ENCODE peak calls at places on chromosomes 1 and 21, in ten cellular contexts. One of them, this sample, is unnamed.

GRCh38 chr1:184622136-184622823 is 132.4 kb downstream of the EDEM3 start:
- DNase-seq in lung: peak
- DNase-seq in AG04450: peak
- DNase-seq in CD8-positive, alpha-beta T cell: no peak
- DNase-seq in heart left ventricle: peak
- DNase-seq in body of pancreas: peak
- DNase-seq in uterus: peak
- DNase-seq in A673: peak
- DNase-seq in lower lobe of right lung: no peak
- DNase-seq in left ventricle myocardium inferior: peak
- DNase-seq in this sample: peak

GRCh38 chr1:114081145-114082046 is 72.3 kb downstream of the SYT6 start:
- DNase-seq in lung: no peak
- DNase-seq in AG04450: no peak
- DNase-seq in A673: peak
- DNase-seq in heart left ventricle: peak
- DNase-seq in lower lobe of right lung: no peak
- DNase-seq in CD8-positive, alpha-beta T cell: no peak
- DNase-seq in uterus: no peak
- DNase-seq in body of pancreas: no peak
- DNase-seq in left ventricle myocardium inferior: no peak
- DNase-seq in this sample: no peak

GRCh38 chr1:211822677-211823426 is 7.7 kb downstream of the LPGAT1 start:
- DNase-seq in left ventricle myocardium inferior: no peak
- DNase-seq in lung: no peak
- DNase-seq in heart left ventricle: no peak
- DNase-seq in lower lobe of right lung: no peak
- DNase-seq in A673: no peak
- DNase-seq in AG04450: no peak
- DNase-seq in uterus: no peak
- DNase-seq in CD8-positive, alpha-beta T cell: no peak
- DNase-seq in body of pancreas: no peak
- DNase-seq in this sample: no peak

GRCh38 chr1:235060607-235061470 is 67.8 kb downstream of the TOMM20 start:
- DNase-seq in left ventricle myocardium inferior: peak
- DNase-seq in CD8-positive, alpha-beta T cell: no peak
- DNase-seq in AG04450: no peak
- DNase-seq in lower lobe of right lung: peak
- DNase-seq in heart left ventricle: no peak
- DNase-seq in uterus: no peak
- DNase-seq in body of pancreas: peak
- DNase-seq in lung: no peak
- DNase-seq in A673: no peak
- DNase-seq in this sample: no peak

GRCh38 chr1:219144659-219145313 is 28.9 kb upstream of the LYPLAL1 start:
- DNase-seq in body of pancreas: no peak
- DNase-seq in uterus: no peak
- DNase-seq in heart left ventricle: no peak
- DNase-seq in lung: no peak
- DNase-seq in AG04450: no peak
- DNase-seq in A673: no peak
- DNase-seq in left ventricle myocardium inferior: no peak
- DNase-seq in lower lobe of right lung: no peak
- DNase-seq in CD8-positive, alpha-beta T cell: no peak
- DNase-seq in this sample: no peak

GRCh38 chr1:84855947-84856660 is 36.9 kb downstream of the LPAR3 start:
- DNase-seq in uterus: no peak
- DNase-seq in lung: no peak
- DNase-seq in body of pancreas: no peak
- DNase-seq in A673: no peak
- DNase-seq in heart left ventricle: no peak
- DNase-seq in left ventricle myocardium inferior: no peak
- DNase-seq in lower lobe of right lung: no peak
- DNase-seq in AG04450: no peak
- DNase-seq in CD8-positive, alpha-beta T cell: no peak
- DNase-seq in this sample: no peak

GRCh38 chr1:16021681-16022080 is at the start of gene CLCNKA:
- DNase-seq in AG04450: no peak
- DNase-seq in uterus: no peak
- DNase-seq in CD8-positive, alpha-beta T cell: no peak
- DNase-seq in A673: no peak
- DNase-seq in lung: no peak
- DNase-seq in heart left ventricle: no peak
- DNase-seq in body of pancreas: peak
- DNase-seq in lower lobe of right lung: no peak
- DNase-seq in left ventricle myocardium inferior: no peak
- DNase-seq in this sample: no peak

GRCh38 chr1:7386226-7387052 is 384.7 kb upstream of the VAMP3 start:
- DNase-seq in body of pancreas: no peak
- DNase-seq in heart left ventricle: no peak
- DNase-seq in CD8-positive, alpha-beta T cell: no peak
- DNase-seq in A673: no peak
- DNase-seq in AG04450: no peak
- DNase-seq in lower lobe of right lung: no peak
- DNase-seq in uterus: peak
- DNase-seq in lung: no peak
- DNase-seq in left ventricle myocardium inferior: no peak
- DNase-seq in this sample: no peak

GRCh38 chr1:94746635-94747525 is 73.3 kb upstream of the SLC44A3 start:
- DNase-seq in CD8-positive, alpha-beta T cell: no peak
- DNase-seq in left ventricle myocardium inferior: no peak
- DNase-seq in lung: no peak
- DNase-seq in lower lobe of right lung: no peak
- DNase-seq in A673: no peak
- DNase-seq in AG04450: no peak
- DNase-seq in uterus: no peak
- DNase-seq in heart left ventricle: no peak
- DNase-seq in body of pancreas: peak
- DNase-seq in this sample: no peak

GRCh38 chr1:151790940-151791651 is 796 bp upstream of the TDRKH start:
- DNase-seq in CD8-positive, alpha-beta T cell: no peak
- DNase-seq in A673: no peak
- DNase-seq in heart left ventricle: no peak
- DNase-seq in AG04450: no peak
- DNase-seq in uterus: no peak
- DNase-seq in lower lobe of right lung: peak
- DNase-seq in left ventricle myocardium inferior: no peak
- DNase-seq in lung: no peak
- DNase-seq in body of pancreas: no peak
- DNase-seq in this sample: no peak

GRCh38 chr1:162023547-162024501 is at the start of gene OLFML2B:
- DNase-seq in A673: peak
- DNase-seq in CD8-positive, alpha-beta T cell: peak
- DNase-seq in body of pancreas: peak
- DNase-seq in AG04450: peak
- DNase-seq in heart left ventricle: peak
- DNase-seq in left ventricle myocardium inferior: peak
- DNase-seq in uterus: peak
- DNase-seq in lower lobe of right lung: peak
- DNase-seq in lung: peak
- DNase-seq in this sample: peak

GRCh38 chr1:28139033-28139712 is 37.3 kb downstream of the PTAFR start:
- DNase-seq in lung: no peak
- DNase-seq in CD8-positive, alpha-beta T cell: no peak
- DNase-seq in AG04450: no peak
- DNase-seq in left ventricle myocardium inferior: no peak
- DNase-seq in heart left ventricle: no peak
- DNase-seq in lower lobe of right lung: no peak
- DNase-seq in A673: no peak
- DNase-seq in body of pancreas: no peak
- DNase-seq in uterus: no peak
- DNase-seq in this sample: no peak

GRCh38 chr1:84271452-84272273 is 29.8 kb upstream of the SAMD13 start:
- DNase-seq in lower lobe of right lung: no peak
- DNase-seq in left ventricle myocardium inferior: no peak
- DNase-seq in body of pancreas: no peak
- DNase-seq in AG04450: no peak
- DNase-seq in lung: no peak
- DNase-seq in heart left ventricle: no peak
- DNase-seq in A673: no peak
- DNase-seq in uterus: no peak
- DNase-seq in CD8-positive, alpha-beta T cell: no peak
- DNase-seq in this sample: peak

GRCh38 chr1:226061793-226062557 is 541 bp upstream of the H3-3A start:
- DNase-seq in heart left ventricle: peak
- DNase-seq in CD8-positive, alpha-beta T cell: peak
- DNase-seq in left ventricle myocardium inferior: peak
- DNase-seq in uterus: peak
- DNase-seq in A673: peak
- DNase-seq in body of pancreas: peak
- DNase-seq in AG04450: no peak
- DNase-seq in lung: peak
- DNase-seq in lower lobe of right lung: peak
- DNase-seq in this sample: no peak

GRCh38 chr1:67052741-67053534 is 1.0 kb downstream of the SLC35D1 start:
- DNase-seq in lung: peak
- DNase-seq in body of pancreas: peak
- DNase-seq in AG04450: no peak
- DNase-seq in heart left ventricle: peak
- DNase-seq in left ventricle myocardium inferior: peak
- DNase-seq in CD8-positive, alpha-beta T cell: peak
- DNase-seq in lower lobe of right lung: peak
- DNase-seq in uterus: peak
- DNase-seq in A673: peak
- DNase-seq in this sample: no peak

GRCh38 chr1:150281758-150282557 is at the start of gene CIART:
- DNase-seq in lower lobe of right lung: peak
- DNase-seq in lung: peak
- DNase-seq in body of pancreas: peak
- DNase-seq in heart left ventricle: peak
- DNase-seq in uterus: peak
- DNase-seq in left ventricle myocardium inferior: peak
- DNase-seq in CD8-positive, alpha-beta T cell: peak
- DNase-seq in AG04450: peak
- DNase-seq in A673: peak
- DNase-seq in this sample: peak

GRCh38 chr1:150281221-150281757 is 1.1 kb upstream of the CIART start:
- DNase-seq in A673: peak
- DNase-seq in body of pancreas: peak
- DNase-seq in CD8-positive, alpha-beta T cell: peak
- DNase-seq in AG04450: no peak
- DNase-seq in heart left ventricle: peak
- DNase-seq in lower lobe of right lung: peak
- DNase-seq in lung: peak
- DNase-seq in left ventricle myocardium inferior: peak
- DNase-seq in uterus: peak
- DNase-seq in this sample: no peak

GRCh38 chr1:150280138-150280707 is 2.1 kb upstream of the CIART start:
- DNase-seq in AG04450: no peak
- DNase-seq in lower lobe of right lung: no peak
- DNase-seq in CD8-positive, alpha-beta T cell: no peak
- DNase-seq in uterus: no peak
- DNase-seq in heart left ventricle: no peak
- DNase-seq in left ventricle myocardium inferior: no peak
- DNase-seq in body of pancreas: no peak
- DNase-seq in lung: no peak
- DNase-seq in A673: no peak
- DNase-seq in this sample: no peak

GRCh38 chr1:150282558-150282958 is 204 bp downstream of the CIART start:
- DNase-seq in CD8-positive, alpha-beta T cell: no peak
- DNase-seq in lower lobe of right lung: peak
- DNase-seq in AG04450: no peak
- DNase-seq in uterus: no peak
- DNase-seq in lung: peak
- DNase-seq in heart left ventricle: no peak
- DNase-seq in body of pancreas: peak
- DNase-seq in A673: no peak
- DNase-seq in left ventricle myocardium inferior: no peak
- DNase-seq in this sample: no peak

DNA sequence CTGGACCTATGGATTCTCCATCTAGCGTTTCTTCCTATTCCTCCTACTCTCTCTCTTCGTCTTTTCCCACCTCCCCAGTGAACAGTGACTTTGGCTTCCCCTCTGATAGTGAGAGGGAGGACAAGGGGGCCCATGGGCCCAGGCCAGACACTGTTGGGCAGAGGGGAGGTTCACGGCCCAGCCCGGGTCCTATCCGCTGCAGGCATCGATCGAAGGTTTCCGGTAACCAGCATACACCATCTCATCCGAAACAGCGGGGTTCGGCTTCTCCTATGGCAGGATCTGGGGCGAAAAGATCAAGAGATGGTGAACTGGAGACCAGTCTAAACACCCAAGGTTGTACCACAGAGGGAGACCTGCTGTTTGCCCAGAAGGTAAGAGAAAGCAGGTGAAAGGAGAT is 906 bp downstream of the CIART start:
- DNase-seq in lung: no peak
- DNase-seq in lower lobe of right lung: no peak
- DNase-seq in heart left ventricle: no peak
- DNase-seq in body of pancreas: no peak
- DNase-seq in A673: no peak
- DNase-seq in CD8-positive, alpha-beta T cell: no peak
- DNase-seq in AG04450: no peak
- DNase-seq in uterus: no peak
- DNase-seq in left ventricle myocardium inferior: no peak
- DNase-seq in this sample: no peak
- H3K4me3 ChIP-seq in lung: no peak
- H3K4me3 ChIP-seq in lower lobe of right lung: peak
- H3K4me3 ChIP-seq in heart left ventricle: peak
- H3K4me3 ChIP-seq in body of pancreas: no peak
- H3K4me3 ChIP-seq in A673: peak
- H3K4me3 ChIP-seq in CD8-positive, alpha-beta T cell: no peak
- H3K4me3 ChIP-seq in AG04450: peak
- H3K4me3 ChIP-seq in uterus: peak
- H3K4me3 ChIP-seq in left ventricle myocardium inferior: peak
- H3K4me3 ChIP-seq in this sample: peak

GRCh38 chr1:164662462-164662861 is 103.5 kb downstream of the PBX1 start:
- DNase-seq in body of pancreas: no peak
- DNase-seq in uterus: no peak
- DNase-seq in lung: no peak
- DNase-seq in AG04450: no peak
- DNase-seq in CD8-positive, alpha-beta T cell: no peak
- DNase-seq in heart left ventricle: no peak
- DNase-seq in left ventricle myocardium inferior: no peak
- DNase-seq in lower lobe of right lung: no peak
- DNase-seq in A673: peak
- DNase-seq in this sample: no peak
- TF ChIP-seq CTCF in body of pancreas: peak
- TF ChIP-seq CTCF in uterus: no peak
- TF ChIP-seq CTCF in lung: no peak
- TF ChIP-seq CTCF in AG04450: no peak
- TF ChIP-seq CTCF in CD8-positive, alpha-beta T cell: no peak
- TF ChIP-seq CTCF in heart left ventricle: no peak
- TF ChIP-seq CTCF in left ventricle myocardium inferior: no peak
- TF ChIP-seq CTCF in lower lobe of right lung: no peak
- TF ChIP-seq CTCF in A673: peak
- TF ChIP-seq CTCF in this sample: no peak

GRCh38 chr1:90719321-90720136 is 2.4 kb upstream of the BARHL2 start:
- DNase-seq in uterus: no peak
- DNase-seq in body of pancreas: no peak
- DNase-seq in heart left ventricle: no peak
- DNase-seq in left ventricle myocardium inferior: no peak
- DNase-seq in AG04450: no peak
- DNase-seq in lung: no peak
- DNase-seq in lower lobe of right lung: no peak
- DNase-seq in A673: peak
- DNase-seq in CD8-positive, alpha-beta T cell: no peak
- DNase-seq in this sample: no peak
- H3K4me3 ChIP-seq in uterus: no peak
- H3K4me3 ChIP-seq in body of pancreas: no peak
- H3K4me3 ChIP-seq in heart left ventricle: no peak
- H3K4me3 ChIP-seq in left ventricle myocardium inferior: peak
- H3K4me3 ChIP-seq in AG04450: no peak
- H3K4me3 ChIP-seq in lung: no peak
- H3K4me3 ChIP-seq in lower lobe of right lung: no peak
- H3K4me3 ChIP-seq in A673: peak
- H3K4me3 ChIP-seq in CD8-positive, alpha-beta T cell: no peak
- H3K4me3 ChIP-seq in this sample: no peak

GRCh38 chr21:23152130-23152529 is 2153.9 kb downstream of the NCAM2 start:
- DNase-seq in lung: no peak
- DNase-seq in body of pancreas: no peak
- DNase-seq in heart left ventricle: no peak
- DNase-seq in lower lobe of right lung: no peak
- DNase-seq in A673: no peak
- DNase-seq in uterus: no peak
- DNase-seq in CD8-positive, alpha-beta T cell: no peak
- DNase-seq in AG04450: no peak
- DNase-seq in left ventricle myocardium inferior: no peak
- DNase-seq in this sample: no peak
- TF ChIP-seq CTCF in lung: no peak
- TF ChIP-seq CTCF in body of pancreas: no peak
- TF ChIP-seq CTCF in heart left ventricle: no peak
- TF ChIP-seq CTCF in lower lobe of right lung: no peak
- TF ChIP-seq CTCF in A673: no peak
- TF ChIP-seq CTCF in uterus: no peak
- TF ChIP-seq CTCF in CD8-positive, alpha-beta T cell: no peak
- TF ChIP-seq CTCF in AG04450: no peak
- TF ChIP-seq CTCF in left ventricle myocardium inferior: no peak
- TF ChIP-seq CTCF in this sample: no peak

This sample was measured in HFF-Myc.